ENCODE peak calls at places on chromosome 20, in four cellular contexts. K is naive thymus-derived CD8-positive, alpha-beta T cell; F is cardiac fibroblast; C is activated CD4-positive, alpha-beta T cell treated with anti-CD3 and anti-CD28 coated beads for 36 hours. O is an unnamed sample.

GRCh38 chr20:52056203-52057062 is 135.1 kb downstream of the ZFP64 start:
- DNase-seq in K (no peak), F (peak), C (no peak), O (peak)

GRCh38 chr20:32524871-32525501 is 60.1 kb downstream of the NOL4L start:
- DNase-seq in K (no peak), F (peak), C (no peak), O (no peak)

GRCh38 chr20:63555661-63556381 is 1.9 kb downstream of the FNDC11 start:
- DNase-seq in K (no peak), F (no peak), C (no peak), O (no peak)

GRCh38 chr20:23565503-23566056 is 2.7 kb downstream of the CST9L start:
- DNase-seq in K (no peak), F (no peak), C (no peak), O (no peak)

GRCh38 chr20:50508171-50508761 is 1.9 kb upstream of the PTPN1 start:
- DNase-seq in K (no peak), F (no peak), C (no peak), O (no peak)

GRCh38 chr20:41616228-41616627 is 1.9 kb downstream of the CHD6 start:
- DNase-seq in K (no peak), F (peak), C (no peak), O (peak)

GRCh38 chr20:57390604-57391438 is at the start of gene RBM38:
- DNase-seq in K (peak), F (peak), C (peak), O (peak)

GRCh38 chr20:53654932-53655674 is 61.5 kb upstream of the ZNF217 start:
- DNase-seq in K (no peak), F (peak), C (no peak), O (no peak)

GRCh38 chr20:438581-439469 is 23.5 kb downstream of the TBC1D20 start:
- DNase-seq in K (peak), F (no peak), C (peak), O (no peak)

GRCh38 chr20:20000223-20000968 is 16.8 kb upstream of the NAA20 start:
- DNase-seq in K (no peak), F (no peak), C (no peak), O (peak)

GRCh38 chr20:50304501-50304856 is 113.8 kb downstream of the CEBPB start:
- DNase-seq in K (no peak), F (peak), C (no peak), O (peak)